ENCODE peak calls at places on chromosomes 1 and 21, in eight cellular contexts. Q is cardiac muscle cell, D is tibial artery, W is mucosa of descending colon, G is sigmoid colon, H is fibroblast of the aortic adventitia, K is lower lobe of right lung, J is right lobe of liver. U is an unnamed sample.

GRCh38 chr1:247357062-247357780 is 25.6 kb upstream of the ZNF496 start:
- DNase-seq in Q (peak; percentile 86), D (no peak), W (peak; percentile 16), G (no peak), H (peak; percentile 46), K (no peak), J (no peak), U (no peak)

GRCh38 chr1:42936309-42937078 is 22.2 kb downstream of the SLC2A1 start:
- DNase-seq in Q (peak; percentile 60), D (no peak), W (peak; percentile 43), G (peak; percentile 70), H (peak; percentile 79), K (peak; percentile 40), J (no peak), U (no peak)

GRCh38 chr1:41366428-41367101 is 5.3 kb downstream of the FOXO6 start:
- DNase-seq in Q (no peak), D (no peak), W (peak; percentile 47), G (no peak), H (no peak), K (no peak), J (no peak), U (no peak)

GRCh38 chr1:80988896-80989295 is 811.8 kb upstream of the ADGRL2 start:
- DNase-seq in Q (peak; percentile 63), D (no peak), W (no peak), G (no peak), H (peak; percentile 8), K (no peak), J (no peak), U (no peak)

GRCh38 chr21:35172231-35172630 is 123.1 kb upstream of the RUNX1 start:
- DNase-seq in Q (no peak), D (no peak), W (peak; percentile 17), G (no peak), H (no peak), K (no peak), J (no peak), U (no peak)

GRCh38 chr21:45509566-45510465 is 32.4 kb downstream of the SLC19A1 start:
- DNase-seq in Q (no peak), D (no peak), W (no peak), G (peak; percentile 60), H (no peak), K (peak; percentile 46), J (peak; percentile 30), U (no peak)

GRCh38 chr1:182795563-182796228 is 6.1 kb downstream of the NPL start:
- DNase-seq in Q (no peak), D (no peak), W (peak; percentile 37), G (no peak), H (no peak), K (no peak), J (no peak), U (no peak)

GRCh38 chr1:221783936-221784335 is 42.0 kb upstream of the DUSP10 start:
- DNase-seq in Q (no peak), D (no peak), W (no peak), G (no peak), H (no peak), K (no peak), J (no peak), U (no peak)

GRCh38 chr1:192609110-192610079 is 26.6 kb upstream of the RGS13 start:
- DNase-seq in Q (no peak), D (peak; percentile 72), W (peak; percentile 63), G (peak; percentile 84), H (no peak), K (peak; percentile 83), J (peak; percentile 44), U (no peak)

GRCh38 chr1:38039386-38039933 is 7.1 kb downstream of the POU3F1 start:
- DNase-seq in Q (no peak), D (no peak), W (no peak), G (no peak), H (no peak), K (no peak), J (no peak), U (no peak)

GRCh38 chr1:61310057-61310456 is 227.7 kb downstream of the NFIA start:
- DNase-seq in Q (no peak), D (no peak), W (no peak), G (no peak), H (no peak), K (no peak), J (no peak), U (no peak)

GRCh38 chr1:220879090-220879508 is at the start of gene HLX:
- DNase-seq in Q (peak; percentile 95), D (peak; percentile 94), W (peak; percentile 77), G (peak; percentile 99), H (peak; percentile 93), K (peak; percentile 91), J (peak; percentile 96), U (peak; percentile 79)

GRCh38 chr1:211698161-211699026 is 23.0 kb upstream of the NEK2 start:
- DNase-seq in Q (peak; percentile 72), D (peak; percentile 68), W (peak; percentile 90), G (peak; percentile 79), H (peak; percentile 58), K (peak; percentile 91), J (peak; percentile 87), U (no peak)

GRCh38 chr1:188825471-188825870 is 1652.2 kb downstream of the BRINP3 start:
- DNase-seq in Q (no peak), D (no peak), W (no peak), G (no peak), H (no peak), K (no peak), J (no peak), U (no peak)

GRCh38 chr1:198778049-198778448 is 139.2 kb downstream of the PTPRC start:
- DNase-seq in Q (no peak), D (peak; percentile 32), W (peak; percentile 22), G (no peak), H (peak; percentile 15), K (peak; percentile 48), J (peak; percentile 32), U (no peak)

GRCh38 chr1:246377606-246378005 is 129.5 kb downstream of the SMYD3 start:
- DNase-seq in Q (no peak), D (no peak), W (no peak), G (no peak), H (no peak), K (no peak), J (no peak), U (no peak)

GRCh38 chr1:188188317-188188716 is 1359.6 kb downstream of the PLA2G4A start:
- DNase-seq in Q (no peak), D (no peak), W (no peak), G (no peak), H (no peak), K (no peak), J (no peak), U (no peak)

GRCh38 chr1:1020415-1021009 is 592 bp downstream of the AGRN start:
- DNase-seq in Q (no peak), D (no peak), W (no peak), G (no peak), H (no peak), K (no peak), J (no peak), U (no peak)

GRCh38 chr1:111511362-111511761 is 7.9 kb upstream of the ADORA3 start:
- DNase-seq in Q (no peak), D (no peak), W (no peak), G (no peak), H (no peak), K (no peak), J (no peak), U (no peak)

GRCh38 chr21:33688343-33688742 is 46.0 kb downstream of the ITSN1 start:
- DNase-seq in Q (no peak), D (no peak), W (no peak), G (no peak), H (peak; percentile 49), K (no peak), J (no peak), U (no peak)

DNA sequence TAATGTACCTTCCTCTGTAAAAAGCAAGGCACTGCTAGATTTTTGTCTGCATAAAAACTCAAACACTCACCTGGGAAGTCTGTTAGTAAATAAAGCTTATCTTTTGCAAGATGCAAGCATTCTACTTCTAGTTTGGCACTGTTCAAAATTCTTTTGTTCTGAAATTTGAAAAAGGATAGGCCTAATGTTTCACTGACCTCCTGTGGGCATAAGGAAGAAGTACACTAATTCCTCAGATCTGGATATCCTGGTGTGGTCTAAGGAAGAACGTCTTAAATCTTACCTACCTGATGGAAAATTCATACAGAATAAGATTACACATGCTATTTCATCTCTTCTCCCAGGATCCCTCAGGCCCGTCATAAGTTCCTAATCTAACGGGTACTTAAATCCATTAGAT is 93.5 kb upstream of the CAMK1G start:
- DNase-seq in Q (peak; percentile 26), D (no peak), W (no peak), G (no peak), H (peak; percentile 37), K (no peak), J (no peak), U (no peak)
- TF ChIP-seq CTCF in Q (peak; percentile 47), D (no peak), W (no peak), G (no peak), H (peak; percentile 46), K (peak; percentile 18), J (no peak), U (peak; percentile 21)

DNA sequence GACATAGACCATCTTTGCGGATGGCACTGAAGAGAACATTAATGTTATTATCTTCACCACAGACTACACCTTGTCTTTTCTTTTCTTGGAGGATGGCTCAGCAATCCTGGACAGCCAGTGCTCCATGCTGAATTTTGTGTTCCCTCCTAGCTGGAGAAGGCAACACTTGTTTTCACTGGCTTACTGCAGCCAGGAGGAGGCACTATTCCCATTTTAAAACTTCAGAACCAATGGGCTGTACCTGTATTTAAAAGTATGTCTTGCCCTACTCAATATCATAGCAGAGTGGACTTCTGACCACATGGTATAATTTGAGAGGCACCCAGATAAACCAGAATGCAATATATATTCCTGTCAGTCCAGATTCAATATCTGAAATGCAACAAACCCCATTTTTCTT is 53.3 kb upstream of the POGK start:
- DNase-seq in Q (no peak), D (no peak), W (no peak), G (no peak), H (no peak), K (no peak), J (no peak), U (no peak)
- TF ChIP-seq CTCF in Q (no peak), D (no peak), W (no peak), G (no peak), H (no peak), K (no peak), J (peak; percentile 9), U (no peak)

GRCh38 chr1:14983277-14983676 is 170.3 kb upstream of the TMEM51 start:
- DNase-seq in Q (no peak), D (no peak), W (no peak), G (no peak), H (no peak), K (no peak), J (no peak), U (no peak)
- TF ChIP-seq CTCF in Q (no peak), D (no peak), W (no peak), G (no peak), H (no peak), K (peak; percentile 6), J (no peak), U (no peak)

DNA sequence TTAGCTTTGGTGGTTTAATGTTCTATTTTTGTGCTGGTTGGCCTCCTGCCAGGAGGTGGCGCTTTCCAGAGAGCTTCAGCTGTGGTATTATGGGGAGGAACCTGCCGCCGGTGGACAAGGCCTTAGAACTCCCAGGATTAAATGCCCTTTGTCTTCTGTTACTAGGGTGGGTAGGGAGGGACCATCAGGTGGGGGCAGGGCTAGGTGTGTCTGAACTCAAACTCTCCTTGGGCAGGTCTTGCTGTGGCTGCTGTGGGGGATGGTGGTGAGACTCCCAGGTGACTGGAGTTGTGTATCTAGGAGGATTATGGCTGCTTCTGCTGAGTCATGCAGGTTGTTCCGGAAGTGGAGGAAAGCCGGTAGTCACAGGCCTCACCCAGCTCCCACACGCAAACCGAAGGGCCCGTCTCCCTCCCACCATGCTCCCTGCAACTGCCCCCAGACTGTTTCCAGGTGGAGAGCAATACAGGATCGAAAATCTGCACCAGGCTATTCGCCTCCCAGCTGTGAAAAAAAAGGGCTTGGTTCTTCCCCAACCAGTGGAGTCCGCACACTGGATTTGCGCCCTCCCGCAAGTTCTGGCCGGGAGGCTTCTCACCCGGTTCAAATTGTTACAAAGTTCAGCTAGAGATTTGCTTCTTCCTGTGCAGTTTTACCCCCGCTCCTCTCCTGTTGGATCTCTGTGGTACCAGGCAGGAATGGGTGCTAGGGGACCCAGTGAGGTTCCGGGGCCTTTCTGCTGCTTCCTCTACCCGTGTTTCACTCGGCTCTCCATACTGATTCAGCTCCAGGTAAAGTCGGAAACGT is 220.5 kb downstream of the CENPF start:
- DNase-seq in Q (no peak), D (no peak), W (no peak), G (no peak), H (no peak), K (no peak), J (no peak), U (no peak)
- TF ChIP-seq CTCF in Q (no peak), D (no peak), W (no peak), G (no peak), H (no peak), K (no peak), J (no peak), U (no peak)